ENCODE peak calls at places on chromosomes 7 and 10, in nine cellular contexts. One of them, this sample, is unnamed.

GRCh38 chr10:132401396-132402168 is 4.6 kb downstream of the PWWP2B start:
- DNase-seq in left colon: peak
- DNase-seq in psoas muscle: peak
- DNase-seq in body of pancreas: peak
- DNase-seq in cardiac fibroblast: no peak
- DNase-seq in naive B cell: no peak
- DNase-seq in mesendoderm: no peak
- DNase-seq in stimulated activated CD4-positive, alpha-beta T cell treated with anti-CD3 and anti-CD28 coated beads, Interleukin-1b, Interleukin-23, amount 100 ng/mL, for 48 hours: no peak
- DNase-seq in activated T-cell treated with anti-CD3 and anti-CD28 coated beads for 1 hour: no peak
- DNase-seq in this sample: no peak

GRCh38 chr10:85918371-85918770 is 448.2 kb downstream of the GRID1 start:
- DNase-seq in naive B cell: no peak
- DNase-seq in left colon: no peak
- DNase-seq in cardiac fibroblast: no peak
- DNase-seq in body of pancreas: no peak
- DNase-seq in mesendoderm: no peak
- DNase-seq in stimulated activated CD4-positive, alpha-beta T cell treated with anti-CD3 and anti-CD28 coated beads, Interleukin-1b, Interleukin-23, amount 100 ng/mL, for 48 hours: no peak
- DNase-seq in psoas muscle: no peak
- DNase-seq in activated T-cell treated with anti-CD3 and anti-CD28 coated beads for 1 hour: no peak
- DNase-seq in this sample: no peak

GRCh38 chr7:34339061-34339526 is 318.9 kb upstream of the NPSR1 start:
- DNase-seq in left colon: no peak
- DNase-seq in cardiac fibroblast: peak
- DNase-seq in naive B cell: no peak
- DNase-seq in stimulated activated CD4-positive, alpha-beta T cell treated with anti-CD3 and anti-CD28 coated beads, Interleukin-1b, Interleukin-23, amount 100 ng/mL, for 48 hours: no peak
- DNase-seq in psoas muscle: no peak
- DNase-seq in activated T-cell treated with anti-CD3 and anti-CD28 coated beads for 1 hour: no peak
- DNase-seq in body of pancreas: no peak
- DNase-seq in mesendoderm: no peak
- DNase-seq in this sample: peak

GRCh38 chr7:37915438-37915837 is 1.2 kb downstream of the SFRP4 start:
- DNase-seq in body of pancreas: peak
- DNase-seq in activated T-cell treated with anti-CD3 and anti-CD28 coated beads for 1 hour: no peak
- DNase-seq in left colon: peak
- DNase-seq in naive B cell: no peak
- DNase-seq in mesendoderm: no peak
- DNase-seq in cardiac fibroblast: no peak
- DNase-seq in psoas muscle: no peak
- DNase-seq in stimulated activated CD4-positive, alpha-beta T cell treated with anti-CD3 and anti-CD28 coated beads, Interleukin-1b, Interleukin-23, amount 100 ng/mL, for 48 hours: no peak
- DNase-seq in this sample: no peak

GRCh38 chr10:79356104-79356503 is 8.8 kb downstream of the PPIF start:
- DNase-seq in psoas muscle: no peak
- DNase-seq in left colon: no peak
- DNase-seq in activated T-cell treated with anti-CD3 and anti-CD28 coated beads for 1 hour: no peak
- DNase-seq in cardiac fibroblast: no peak
- DNase-seq in naive B cell: no peak
- DNase-seq in mesendoderm: no peak
- DNase-seq in body of pancreas: no peak
- DNase-seq in stimulated activated CD4-positive, alpha-beta T cell treated with anti-CD3 and anti-CD28 coated beads, Interleukin-1b, Interleukin-23, amount 100 ng/mL, for 48 hours: no peak
- DNase-seq in this sample: no peak

GRCh38 chr10:74177140-74177677 is 26.2 kb downstream of the ADK start:
- DNase-seq in stimulated activated CD4-positive, alpha-beta T cell treated with anti-CD3 and anti-CD28 coated beads, Interleukin-1b, Interleukin-23, amount 100 ng/mL, for 48 hours: peak
- DNase-seq in naive B cell: no peak
- DNase-seq in mesendoderm: peak
- DNase-seq in cardiac fibroblast: peak
- DNase-seq in activated T-cell treated with anti-CD3 and anti-CD28 coated beads for 1 hour: peak
- DNase-seq in psoas muscle: peak
- DNase-seq in body of pancreas: peak
- DNase-seq in left colon: peak
- DNase-seq in this sample: no peak

GRCh38 chr7:34902181-34902580 is 135.1 kb downstream of the DPY19L1 start:
- DNase-seq in activated T-cell treated with anti-CD3 and anti-CD28 coated beads for 1 hour: no peak
- DNase-seq in cardiac fibroblast: no peak
- DNase-seq in mesendoderm: no peak
- DNase-seq in left colon: no peak
- DNase-seq in naive B cell: no peak
- DNase-seq in stimulated activated CD4-positive, alpha-beta T cell treated with anti-CD3 and anti-CD28 coated beads, Interleukin-1b, Interleukin-23, amount 100 ng/mL, for 48 hours: no peak
- DNase-seq in body of pancreas: no peak
- DNase-seq in psoas muscle: no peak
- DNase-seq in this sample: no peak

GRCh38 chr10:80196270-80196949 is 8.9 kb downstream of the ANXA11 start:
- DNase-seq in psoas muscle: peak
- DNase-seq in naive B cell: no peak
- DNase-seq in mesendoderm: no peak
- DNase-seq in stimulated activated CD4-positive, alpha-beta T cell treated with anti-CD3 and anti-CD28 coated beads, Interleukin-1b, Interleukin-23, amount 100 ng/mL, for 48 hours: peak
- DNase-seq in body of pancreas: peak
- DNase-seq in left colon: peak
- DNase-seq in cardiac fibroblast: peak
- DNase-seq in activated T-cell treated with anti-CD3 and anti-CD28 coated beads for 1 hour: peak
- DNase-seq in this sample: peak